ENCODE peak calls at places on chromosomes 11 and 22, in five cellular contexts. V is epithelial cell of esophagus, X is astrocyte of the spinal cord, E is BJ, B is mucosa of descending colon. W is an unnamed sample.

GRCh38 chr11:110774138-110775014 is 62.1 kb upstream of the ARHGAP20 start:
- DNase-seq in E (no peak), B (no peak), X (peak), V (no peak), W (no peak)

GRCh38 chr11:36605221-36606216 is 7.5 kb upstream of the RAG2 start:
- DNase-seq in E (no peak), X (no peak), B (no peak), V (no peak), W (no peak)

GRCh38 chr22:36455571-36456458 is 25.6 kb downstream of the TXN2 start:
- DNase-seq in X (no peak), V (no peak), B (peak), E (no peak), W (no peak)

GRCh38 chr11:132050577-132051180 is 680.3 kb downstream of the NTM start:
- DNase-seq in E (no peak), X (no peak), V (no peak), B (no peak), W (no peak)

GRCh38 chr22:49203863-49204598 is 623.6 kb downstream of the BRD1 start:
- DNase-seq in V (no peak), E (no peak), B (no peak), X (no peak), W (no peak)

GRCh38 chr11:431921-432320 is 9.9 kb downstream of the ANO9 start:
- DNase-seq in V (no peak), B (no peak), E (no peak), X (no peak), W (no peak)

GRCh38 chr22:33898121-33898520 is 22.2 kb downstream of the LARGE1 start:
- DNase-seq in E (no peak), X (no peak), B (no peak), V (no peak), W (no peak)

GRCh38 chr11:409008-409599 is 5.7 kb downstream of the SIGIRR start:
- DNase-seq in B (no peak), X (no peak), E (no peak), V (no peak), W (no peak)

GRCh38 chr11:19953342-19953741 is 206.9 kb downstream of the DBX1 start:
- DNase-seq in X (peak), E (no peak), V (peak), B (no peak), W (peak)

GRCh38 chr11:25650319-25650718 is 681.6 kb upstream of the ANO3 start:
- DNase-seq in V (no peak), E (no peak), B (no peak), X (no peak), W (no peak)

GRCh38 chr11:63663809-63664208 is 7.4 kb downstream of the ATL3 start:
- DNase-seq in B (no peak), E (no peak), X (peak), V (peak), W (no peak)

GRCh38 chr22:28375761-28376534 is 303.7 kb downstream of the TTC28 start:
- DNase-seq in B (no peak), V (no peak), E (no peak), X (no peak), W (no peak)

GRCh38 chr11:6576471-6577373 is 26.7 kb downstream of the RRP8 start:
- DNase-seq in X (peak), E (peak), B (no peak), V (no peak), W (no peak)

GRCh38 chr11:11608783-11609232 is 13.0 kb downstream of the GALNT18 start:
- DNase-seq in B (no peak), X (no peak), E (peak), V (peak), W (no peak)

GRCh38 chr11:94219771-94220170 is 84.6 kb upstream of the IZUMO1R start:
- DNase-seq in B (no peak), X (no peak), E (no peak), V (peak), W (no peak)

GRCh38 chr11:61917043-61917356 is 366 bp downstream of the RAB3IL1 start:
- DNase-seq in B (no peak), E (no peak), X (no peak), V (no peak), W (no peak)

GRCh38 chr11:129364143-129364654 is 11.4 kb upstream of the BARX2 start:
- DNase-seq in E (peak), B (peak), X (peak), V (peak), W (peak)

GRCh38 chr11:116601734-116602636 is 170.8 kb downstream of the BUD13 start:
- DNase-seq in B (no peak), E (no peak), X (no peak), V (no peak), W (no peak)

GRCh38 chr11:10441021-10441523 is 14.0 kb upstream of the AMPD3 start:
- DNase-seq in B (no peak), V (no peak), E (no peak), X (peak), W (no peak)
- TF ChIP-seq CTCF in B (no peak), V (no peak), E (no peak), X (no peak), W (no peak)

GRCh38 chr11:2389344-2390026 is 11.1 kb upstream of the TSSC4 start:
- DNase-seq in E (no peak), X (no peak), V (no peak), B (no peak), W (no peak)
- TF ChIP-seq CTCF in E (peak), X (peak), V (peak), B (no peak), W (no peak)

GRCh38 chr11:114084414-114084813 is 24.9 kb downstream of the ZBTB16 start:
- DNase-seq in V (no peak), X (no peak), E (no peak), B (no peak), W (no peak)

GRCh38 chr11:114087028-114087427 is 27.5 kb downstream of the ZBTB16 start:
- DNase-seq in X (no peak), V (no peak), E (no peak), B (no peak), W (no peak)

GRCh38 chr11:114086394-114086793 is 26.9 kb downstream of the ZBTB16 start:
- DNase-seq in B (no peak), E (no peak), V (no peak), X (no peak), W (no peak)

GRCh38 chr11:114088216-114088615 is 28.7 kb downstream of the ZBTB16 start:
- DNase-seq in B (no peak), X (peak), E (no peak), V (peak), W (no peak)

DNA sequence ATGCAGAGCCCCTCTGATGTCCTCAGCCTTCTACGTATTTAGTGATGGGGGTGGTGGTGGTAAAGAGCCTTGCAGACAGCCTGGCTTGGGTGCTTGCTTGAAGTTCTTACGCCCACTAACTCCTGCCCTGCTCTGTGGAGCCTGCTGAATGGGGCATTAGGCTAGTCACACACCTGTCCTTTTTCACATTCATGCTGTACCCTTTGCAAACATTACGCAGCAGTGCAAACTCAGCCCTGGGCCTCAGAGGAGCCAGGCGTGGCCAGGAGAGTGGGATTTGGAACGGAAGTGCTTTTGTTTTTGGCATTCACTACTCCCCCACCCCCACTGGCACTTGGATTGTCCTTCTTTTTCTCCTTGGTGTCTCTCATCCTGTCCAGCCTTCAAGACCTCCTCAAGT is 26.5 kb downstream of the ZBTB16 start:
- DNase-seq in X (no peak), B (no peak), E (no peak), V (no peak), W (no peak)
- TF ChIP-seq CTCF in X (no peak), B (no peak), E (no peak), V (no peak), W (no peak)

DNA sequence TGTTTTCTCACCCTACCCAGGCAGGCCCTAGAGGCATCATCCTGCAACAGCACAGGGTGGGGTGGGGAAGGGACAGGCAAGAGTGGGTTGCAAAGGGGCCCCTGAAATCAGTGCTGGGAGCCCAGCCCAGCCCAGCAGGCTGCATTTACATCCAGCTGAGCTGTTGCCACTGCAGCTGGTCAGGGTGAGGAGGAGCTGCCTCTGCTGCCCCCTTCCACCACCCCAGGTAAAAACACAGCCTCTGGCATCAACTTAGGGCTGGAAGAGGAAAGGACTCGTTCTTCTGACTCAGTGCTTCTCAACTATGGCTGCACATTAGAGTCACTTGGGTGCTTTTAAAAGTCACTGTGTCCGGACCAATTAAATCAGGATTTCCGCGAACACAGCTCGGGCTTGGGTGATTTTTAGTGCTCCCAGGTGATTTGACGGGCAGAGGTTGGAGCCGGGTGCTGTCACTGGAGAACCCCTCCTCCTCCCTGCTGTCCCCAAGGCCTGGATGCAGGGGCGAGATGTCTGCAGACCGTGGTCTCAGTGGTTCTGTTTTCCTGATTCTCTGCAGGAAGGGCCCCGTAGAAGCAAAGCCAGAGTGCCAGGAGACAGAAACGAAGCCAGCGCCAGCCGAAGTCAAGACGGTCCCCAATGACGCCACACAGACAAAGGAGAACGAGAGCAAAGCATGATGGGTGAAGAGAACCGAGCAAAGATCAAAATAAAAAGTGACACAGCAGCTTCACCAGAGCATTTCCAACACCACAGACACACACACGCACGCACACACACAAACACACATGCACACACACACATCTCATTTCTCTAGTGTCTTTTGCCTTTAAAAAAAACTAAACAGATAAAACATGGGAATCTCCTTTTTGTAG is 39.4 kb upstream of the TTC12 start:
- DNase-seq in B (no peak), E (no peak), V (peak), X (no peak), W (peak)
- TF ChIP-seq CTCF in B (no peak), E (no peak), V (peak), X (peak), W (peak)

GRCh38 chr11:126494831-126495230 is 139.3 kb downstream of the ST3GAL4 start:
- DNase-seq in V (no peak), B (no peak), E (no peak), X (no peak), W (no peak)
- TF ChIP-seq CTCF in V (no peak), B (no peak), E (no peak), X (no peak), W (no peak)

DNA sequence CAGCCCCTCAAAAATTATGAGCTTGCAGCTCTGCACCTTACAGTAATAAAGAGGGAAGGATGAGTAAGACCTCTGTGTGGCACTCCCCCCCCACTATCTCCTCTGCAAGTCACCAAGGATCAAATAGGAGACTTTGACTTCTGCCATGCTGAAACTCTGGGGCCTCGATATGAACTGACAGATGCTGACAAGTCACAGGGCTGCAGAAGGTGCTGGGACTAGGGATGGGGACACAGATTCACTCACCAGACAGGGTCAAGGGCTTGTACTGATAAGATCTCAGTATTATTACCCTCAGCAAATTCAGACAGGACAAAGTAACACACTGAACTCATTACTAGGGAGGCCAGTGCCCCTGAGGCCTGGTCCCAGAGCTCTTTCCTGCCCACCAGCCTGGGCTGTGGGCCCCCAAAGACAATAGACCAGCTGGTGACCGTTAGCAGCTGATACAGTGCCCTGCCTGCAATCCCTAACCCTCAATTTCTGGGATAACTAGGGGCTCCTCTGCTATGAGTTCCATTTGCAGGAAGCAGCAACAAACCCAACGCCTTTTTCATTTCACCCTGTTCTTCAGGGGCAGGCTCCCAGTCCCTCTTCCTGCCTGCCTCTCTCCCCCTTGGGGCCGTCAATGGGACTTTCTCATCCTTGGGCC is 20.1 kb downstream of the TMPRSS13 start:
- DNase-seq in B (no peak), E (no peak), V (no peak), X (no peak), W (no peak)
- TF ChIP-seq CTCF in B (no peak), E (no peak), V (no peak), X (no peak), W (peak)

GRCh38 chr11:13775471-13775870 is 107.0 kb downstream of the FAR1 start:
- DNase-seq in E (no peak), X (no peak), B (peak), V (no peak), W (no peak)

GRCh38 chr11:13777341-13777985 is 109.0 kb downstream of the FAR1 start:
- DNase-seq in X (no peak), B (no peak), E (no peak), V (no peak), W (no peak)

GRCh38 chr11:13772223-13773046 is 104.0 kb downstream of the FAR1 start:
- DNase-seq in X (peak), V (peak), E (peak), B (peak), W (peak)

GRCh38 chr11:13778345-13778744 is 109.9 kb downstream of the FAR1 start:
- DNase-seq in V (no peak), B (no peak), X (no peak), E (no peak), W (no peak)

DNA sequence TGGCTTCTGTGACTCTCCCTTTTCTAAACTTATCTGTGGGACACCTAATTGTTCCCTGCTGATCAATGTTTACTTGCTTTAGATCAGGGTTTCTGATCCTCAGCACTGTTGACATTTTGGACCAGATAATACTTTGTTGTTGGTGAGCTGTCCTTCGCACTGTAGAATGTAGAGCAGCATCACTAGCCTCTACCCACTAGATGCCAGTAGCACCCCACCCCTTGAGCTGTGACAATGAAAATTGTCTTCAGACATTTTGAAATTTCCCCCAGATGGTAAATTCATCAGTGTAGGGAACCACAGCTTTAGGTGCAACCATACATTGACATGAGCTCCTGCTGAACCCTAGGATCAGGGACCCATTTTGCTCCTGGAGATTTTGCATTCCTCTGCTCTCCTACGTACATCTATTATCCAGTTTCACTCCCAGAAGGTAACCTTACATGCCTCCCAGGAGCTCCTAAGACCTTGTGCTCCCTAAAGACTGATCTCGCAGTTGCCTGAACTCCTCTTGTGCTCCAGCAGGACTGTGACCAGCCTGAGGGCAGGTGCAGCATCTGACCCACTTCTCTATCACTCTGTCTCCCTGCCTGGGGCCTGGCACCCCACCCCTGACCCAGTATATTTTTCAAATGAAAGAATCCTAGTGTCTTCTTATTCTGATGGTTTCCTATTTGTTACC is 107.8 kb downstream of the FAR1 start:
- DNase-seq in V (peak), E (no peak), X (no peak), B (no peak), W (peak)
- TF ChIP-seq CTCF in V (peak), E (no peak), X (peak), B (no peak), W (no peak)

GRCh38 chr22:26086359-26086758 is 82.9 kb upstream of the SEZ6L start:
- DNase-seq in E (no peak), X (no peak), V (no peak), B (no peak), W (no peak)
- TF ChIP-seq CTCF in E (no peak), X (no peak), V (no peak), B (no peak), W (no peak)

DNA sequence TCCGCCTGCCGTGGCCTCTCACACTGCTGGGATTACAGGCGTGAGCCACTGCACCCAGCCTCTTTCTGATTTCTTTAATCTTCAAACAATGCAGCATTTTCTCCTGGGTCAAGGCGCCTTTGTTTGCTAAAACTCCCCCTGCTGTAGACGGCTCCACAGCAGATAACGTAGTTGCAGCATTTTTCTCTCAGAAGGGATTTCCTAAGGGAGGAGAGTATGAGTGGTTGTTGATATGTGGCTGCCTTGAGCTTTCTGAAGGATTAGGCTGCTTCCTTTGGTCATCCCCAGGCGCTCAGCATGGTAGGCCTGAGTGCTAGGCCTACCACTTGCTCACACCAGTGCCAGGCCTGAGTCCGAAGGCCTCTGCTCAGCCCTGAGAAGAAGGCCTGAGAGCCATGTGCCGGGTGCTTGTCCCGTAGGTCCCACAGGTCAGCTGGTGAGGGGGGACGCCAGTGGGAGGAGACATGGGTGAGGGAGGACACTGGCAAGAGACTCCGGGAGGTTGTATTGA is 18.1 kb downstream of the SMARCB1 start:
- DNase-seq in V (no peak), B (no peak), X (no peak), E (no peak), W (no peak)
- TF ChIP-seq CTCF in V (no peak), B (no peak), X (no peak), E (no peak), W (no peak)

GRCh38 chr22:45163417-45164216 is at the start of gene NUP50:
- DNase-seq in V (peak), X (peak), B (peak), E (peak), W (peak)
- TF ChIP-seq CTCF in V (no peak), X (no peak), B (no peak), E (no peak), W (no peak)